ENCODE peak calls at places on chromosomes 3 and 15, in nine cellular contexts. O, X, L, Y, I, F, V, H and Z are unnamed samples.

GRCh38 chr15:55246567-55246966 is 43.0 kb downstream of the RAB27A start:
- DNase-seq in Y (no peak), X (no peak), O (no peak), L (no peak), I (no peak), F (no peak), V (no peak), H (no peak), Z (no peak)

GRCh38 chr15:74173545-74174215 is at the start of gene ISLR:
- DNase-seq in Y (no peak), V (no peak), I (no peak), X (no peak), H (peak; percentile 77), O (no peak), F (peak; percentile 70), L (no peak), Z (no peak)

GRCh38 chr3:177196473-177197040 is 725 bp downstream of the TBL1XR1 start:
- DNase-seq in I (peak; percentile 78), Y (peak; percentile 70), L (peak; percentile 59), X (peak; percentile 48), F (peak; percentile 63), V (no peak), O (peak; percentile 48), H (peak; percentile 82), Z (no peak)

GRCh38 chr3:58164199-58164879 is 46.4 kb downstream of the DNASE1L3 start:
- DNase-seq in Y (no peak), O (no peak), H (no peak), V (peak; percentile 33), I (peak; percentile 80), F (peak; percentile 23), X (peak; percentile 31), L (no peak), Z (no peak)

GRCh38 chr3:78641703-78642102 is 1126.1 kb downstream of the ROBO1 start:
- DNase-seq in V (no peak), H (no peak), F (no peak), L (no peak), I (no peak), X (no peak), Y (no peak), O (peak; percentile 14), Z (no peak)

GRCh38 chr3:31378226-31378625 is 154.5 kb upstream of the STT3B start:
- DNase-seq in O (no peak), F (no peak), V (no peak), X (no peak), Y (no peak), L (no peak), I (no peak), H (no peak), Z (no peak)

GRCh38 chr3:159128628-159129027 is 326.8 kb downstream of the MFSD1 start:
- DNase-seq in X (peak; percentile 72), F (peak; percentile 84), V (peak; percentile 15), L (no peak), I (no peak), H (no peak), Y (no peak), O (peak; percentile 30), Z (no peak)

GRCh38 chr3:54897028-54897711 is 30.7 kb downstream of the LRTM1 start:
- DNase-seq in L (no peak), F (peak; percentile 77), X (peak; percentile 70), V (peak; percentile 34), O (no peak), H (no peak), I (no peak), Y (no peak), Z (no peak)

GRCh38 chr3:187264051-187264450 is 27.5 kb downstream of the MASP1 start:
- DNase-seq in X (peak; percentile 89), Y (peak; percentile 29), V (peak; percentile 57), O (peak; percentile 9), I (no peak), H (no peak), L (no peak), F (peak; percentile 82), Z (no peak)

GRCh38 chr3:10474439-10474723 is 31.0 kb downstream of the ATP2B2 start:
- DNase-seq in X (no peak), I (no peak), H (no peak), F (no peak), O (no peak), Y (no peak), L (no peak), V (no peak), Z (no peak)